ENCODE peak calls at places on chromosomes 13 and 19, in five cellular contexts. R is SK-N-SH, G is HepG2, O is K562, M is HCT116. X is an unnamed sample.

GRCh38 chr13:99315186-99315585 is 8.0 kb upstream of the GPR183 start:
- DNase-seq in O (no peak), R (no peak), M (no peak), G (no peak), X (no peak)

GRCh38 chr13:36787181-36787580 is 31.8 kb upstream of the RFXAP start:
- DNase-seq in O (no peak), M (no peak), G (no peak), R (no peak), X (no peak)

GRCh38 chr19:31656507-31656906 is 307.3 kb upstream of the TSHZ3 start:
- DNase-seq in M (no peak), G (no peak), O (no peak), R (no peak), X (no peak)

GRCh38 chr19:3516675-3517207 is 10.6 kb downstream of the FZR1 start:
- DNase-seq in O (no peak), M (no peak), G (no peak), R (peak; percentile 56), X (peak; percentile 64)

GRCh38 chr13:76852991-76853390 is 33.2 kb downstream of the KCTD12 start:
- DNase-seq in G (no peak), M (no peak), R (no peak), O (no peak), X (no peak)

GRCh38 chr19:42594617-42595489 is at the start of gene CEACAM8:
- DNase-seq in G (no peak), M (no peak), R (no peak), O (no peak), X (no peak)

GRCh38 chr19:7521551-7522071 is 813 bp upstream of the MCOLN1 start:
- DNase-seq in O (no peak), M (no peak), G (no peak), R (no peak), X (no peak)

GRCh38 chr19:1163283-1163933 is 10.7 kb downstream of the SBNO2 start:
- DNase-seq in G (no peak), M (no peak), R (no peak), O (no peak), X (no peak)

GRCh38 chr19:29524201-29524911 is 1.4 kb upstream of the VSTM2B start:
- DNase-seq in M (no peak), R (no peak), G (no peak), O (no peak), X (no peak)

GRCh38 chr13:106187501-106187900 is 348.0 kb downstream of the EFNB2 start:
- DNase-seq in G (no peak), O (no peak), M (no peak), R (no peak), X (no peak)

GRCh38 chr13:50845211-50845610 is 1.7 kb upstream of the DLEU7 start:
- DNase-seq in G (no peak), O (no peak), M (no peak), R (no peak), X (no peak)

GRCh38 chr13:76667551-76667950 is 218.7 kb downstream of the KCTD12 start:
- DNase-seq in G (no peak), M (no peak), O (no peak), R (peak; percentile 4), X (no peak)

GRCh38 chr13:111325941-111326620 is 5.6 kb downstream of the TEX29 start:
- DNase-seq in G (no peak), M (no peak), O (no peak), R (no peak), X (no peak)

GRCh38 chr19:42092350-42092749 is 16.4 kb downstream of the ZNF574 start:
- DNase-seq in G (no peak), M (no peak), R (peak; percentile 63), O (no peak), X (peak; percentile 55)

GRCh38 chr19:34598217-34599155 is 78.5 kb downstream of the SCGB2B2 start:
- DNase-seq in M (no peak), G (no peak), O (no peak), R (no peak), X (no peak)

GRCh38 chr19:56097776-56098175 is 23.3 kb downstream of the ZNF787 start:
- DNase-seq in M (no peak), R (no peak), G (no peak), O (no peak), X (no peak)

GRCh38 chr13:31119966-31120733 is 41.6 kb downstream of the HSPH1 start:
- DNase-seq in R (no peak), G (no peak), O (no peak), M (no peak), X (no peak)

GRCh38 chr19:42199440-42200115 is 17.9 kb downstream of the DEDD2 start:
- DNase-seq in O (peak; percentile 88), G (no peak), M (no peak), R (no peak), X (no peak)

DNA sequence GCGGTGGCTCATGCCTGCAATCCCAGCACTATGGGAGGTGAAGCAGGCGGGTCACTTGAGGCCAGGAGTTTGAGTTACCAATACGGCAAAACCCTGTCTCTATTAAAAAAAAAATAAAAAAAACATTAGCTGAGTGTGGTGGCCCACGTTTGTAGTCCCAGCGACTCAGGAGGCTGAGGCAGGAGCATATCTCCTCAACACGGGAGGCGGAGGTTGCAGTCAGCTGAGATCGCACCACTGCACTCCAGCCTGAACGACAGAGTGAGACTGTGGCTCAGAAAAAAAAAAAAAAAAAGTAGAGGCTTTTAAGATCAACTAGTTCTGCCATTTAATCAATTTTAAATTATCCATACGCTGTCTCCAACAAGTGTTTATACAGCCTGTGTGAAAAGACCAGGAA is 1130.3 kb downstream of the PCDH9 start:
- DNase-seq in O (no peak), M (no peak), G (no peak), R (no peak), X (no peak)
- TF ChIP-seq JUND in O (no peak), M (no peak), G (no peak), R (no peak), X (no peak)

DNA sequence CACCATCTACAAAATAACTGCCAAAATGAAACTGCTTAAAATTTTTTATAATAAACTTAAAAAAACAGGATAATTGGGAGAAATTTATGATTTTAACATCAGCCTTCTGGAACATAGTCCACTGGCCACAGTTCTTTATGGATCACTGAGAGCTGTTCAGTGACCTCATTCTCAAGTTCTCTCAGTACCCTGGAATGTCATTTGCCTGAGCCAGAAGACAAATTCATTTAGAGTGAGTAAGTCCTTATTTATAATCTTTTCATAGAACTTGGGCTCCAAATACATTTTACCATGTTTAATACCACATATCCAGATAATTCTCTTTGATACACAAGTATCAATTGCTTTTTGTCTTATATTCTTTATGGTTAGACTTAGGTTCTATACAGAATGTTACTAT is 87.6 kb downstream of the CAB39L start:
- DNase-seq in O (no peak), M (no peak), R (no peak), G (no peak), X (no peak)
- TF ChIP-seq JUND in O (no peak), M (no peak), R (peak; percentile 59), G (no peak), X (no peak)

DNA sequence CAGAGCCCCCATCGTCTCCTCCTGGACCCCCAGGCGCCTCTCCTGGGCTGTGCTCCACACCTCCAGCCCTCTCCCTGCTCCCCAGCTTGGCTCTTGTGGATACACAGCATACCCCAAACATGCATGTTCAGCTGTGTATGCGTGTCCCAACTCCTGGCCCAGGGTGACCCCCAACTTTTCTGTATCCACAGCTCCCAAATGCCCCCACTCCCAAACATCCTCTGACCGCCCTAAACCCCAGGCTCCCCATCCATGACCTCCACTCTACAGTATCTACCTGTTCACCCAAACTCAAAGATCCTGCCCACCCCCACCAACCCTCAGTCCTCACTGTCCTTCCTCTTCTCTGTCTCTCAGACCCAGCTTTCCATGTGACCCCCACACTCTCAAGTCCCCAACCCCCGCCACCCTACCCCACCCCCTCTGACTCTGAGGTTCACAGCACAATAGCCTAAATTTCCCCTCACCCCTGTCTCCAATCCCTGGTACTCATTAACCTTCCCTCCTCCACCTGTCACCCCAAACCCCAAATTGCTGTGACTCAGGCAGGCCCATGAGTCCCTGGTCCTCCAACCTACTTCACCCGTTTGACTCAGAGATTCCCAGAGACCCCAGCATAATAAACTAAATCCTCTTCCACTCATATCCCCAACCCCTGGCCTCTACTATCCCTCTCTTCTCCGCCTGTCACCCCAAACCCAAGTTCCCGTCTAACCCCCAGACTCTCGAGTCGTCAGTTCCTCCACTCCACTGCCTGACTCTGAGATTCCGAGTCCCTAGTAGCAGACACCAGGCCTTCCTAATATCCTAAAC is 952 bp downstream of the UBE2M start:
- DNase-seq in M (no peak), O (no peak), R (no peak), G (no peak), X (no peak)
- TF ChIP-seq JUND in M (no peak), O (no peak), R (no peak), G (no peak), X (no peak)

DNA sequence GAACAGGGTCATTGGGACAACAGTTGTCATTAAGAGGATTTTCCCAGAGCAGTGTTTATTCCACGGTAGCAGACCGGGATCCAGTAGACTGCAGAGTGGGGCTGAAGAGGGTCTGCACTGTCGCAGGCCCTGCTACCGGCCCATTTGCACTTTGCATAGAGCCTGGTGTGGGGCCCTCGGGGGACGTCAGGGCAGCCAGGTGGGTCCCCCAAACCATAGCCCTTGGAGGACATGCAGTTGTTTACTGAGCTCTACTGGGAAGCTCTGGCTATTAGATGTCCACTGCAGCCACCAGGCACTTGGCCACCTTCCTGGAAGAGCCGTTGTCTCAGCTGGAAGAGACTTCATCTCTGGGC is 45.8 kb downstream of the SLC7A9 start:
- DNase-seq in M (no peak), O (no peak), R (no peak), G (no peak), X (no peak)
- TF ChIP-seq JUND in M (no peak), O (no peak), R (no peak), G (no peak), X (no peak)

DNA sequence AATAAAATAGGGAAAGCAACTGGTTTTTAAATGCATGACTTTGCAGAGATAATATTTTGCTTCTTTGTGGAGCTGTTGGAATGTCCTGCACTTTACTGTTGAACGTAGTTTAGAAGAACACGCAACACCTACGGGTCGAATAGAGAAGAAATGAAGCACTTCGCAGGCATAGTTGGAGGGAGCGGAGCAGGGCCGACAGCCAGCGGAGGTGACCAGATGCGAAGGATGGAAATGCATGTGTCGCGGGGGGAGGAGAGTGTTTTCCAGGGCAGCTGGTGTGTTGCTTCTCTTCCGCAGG is 846 bp downstream of the CEBPG start:
- DNase-seq in R (peak; percentile 53), M (no peak), O (no peak), G (no peak), X (no peak)
- TF ChIP-seq JUND in R (no peak), M (no peak), O (no peak), G (no peak), X (no peak)

GRCh38 chr13:65585346-65585745 is 1644.8 kb downstream of the PCDH9 start:
- DNase-seq in M (no peak), R (no peak), O (no peak), G (peak; percentile 2), X (no peak)
- TF ChIP-seq JUND in M (no peak), R (no peak), O (no peak), G (no peak), X (no peak)

X was measured in T47D.